ENCODE peak calls at places on chromosomes 5 and 9, in nine cellular contexts. One of them, this sample, is unnamed.

GRCh38 chr5:112823181-112823580 is 37.9 kb upstream of the SRP19 start:
- DNase-seq in A549: no peak
- DNase-seq in T-helper 1 cell: no peak
- DNase-seq in iris pigment epithelial cell: no peak
- DNase-seq in GM23248: no peak
- DNase-seq in transverse colon: no peak
- DNase-seq in BJ: no peak
- DNase-seq in T-helper 17 cell: no peak
- DNase-seq in cardiac muscle cell: no peak
- DNase-seq in this sample: no peak

GRCh38 chr9:70563437-70564204 is 149.2 kb upstream of the KLF9 start:
- DNase-seq in transverse colon: peak
- DNase-seq in iris pigment epithelial cell: peak
- DNase-seq in GM23248: peak
- DNase-seq in T-helper 17 cell: no peak
- DNase-seq in A549: no peak
- DNase-seq in BJ: peak
- DNase-seq in cardiac muscle cell: no peak
- DNase-seq in T-helper 1 cell: no peak
- DNase-seq in this sample: no peak

GRCh38 chr5:33209252-33209651 is 231.5 kb upstream of the TARS1 start:
- DNase-seq in iris pigment epithelial cell: no peak
- DNase-seq in transverse colon: no peak
- DNase-seq in A549: no peak
- DNase-seq in T-helper 17 cell: no peak
- DNase-seq in BJ: no peak
- DNase-seq in cardiac muscle cell: no peak
- DNase-seq in GM23248: no peak
- DNase-seq in T-helper 1 cell: no peak
- DNase-seq in this sample: no peak

GRCh38 chr9:79946718-79947117 is 375.0 kb downstream of the TLE4 start:
- DNase-seq in iris pigment epithelial cell: peak
- DNase-seq in GM23248: no peak
- DNase-seq in T-helper 1 cell: no peak
- DNase-seq in T-helper 17 cell: no peak
- DNase-seq in cardiac muscle cell: no peak
- DNase-seq in transverse colon: no peak
- DNase-seq in A549: no peak
- DNase-seq in BJ: no peak
- DNase-seq in this sample: no peak

GRCh38 chr5:88824892-88825781 is 57.8 kb downstream of the MEF2C start:
- DNase-seq in iris pigment epithelial cell: peak
- DNase-seq in GM23248: peak
- DNase-seq in T-helper 1 cell: no peak
- DNase-seq in cardiac muscle cell: no peak
- DNase-seq in A549: no peak
- DNase-seq in BJ: peak
- DNase-seq in T-helper 17 cell: no peak
- DNase-seq in transverse colon: no peak
- DNase-seq in this sample: no peak

GRCh38 chr5:102627311-102627710 is 127.8 kb upstream of the PAM start:
- DNase-seq in A549: no peak
- DNase-seq in T-helper 1 cell: no peak
- DNase-seq in transverse colon: no peak
- DNase-seq in BJ: no peak
- DNase-seq in GM23248: peak
- DNase-seq in cardiac muscle cell: no peak
- DNase-seq in iris pigment epithelial cell: peak
- DNase-seq in T-helper 17 cell: no peak
- DNase-seq in this sample: no peak

GRCh38 chr9:114844766-114845165 is 38.9 kb upstream of the TNFSF15 start:
- DNase-seq in GM23248: no peak
- DNase-seq in cardiac muscle cell: no peak
- DNase-seq in T-helper 17 cell: no peak
- DNase-seq in iris pigment epithelial cell: no peak
- DNase-seq in T-helper 1 cell: no peak
- DNase-seq in A549: no peak
- DNase-seq in BJ: no peak
- DNase-seq in transverse colon: no peak
- DNase-seq in this sample: no peak

GRCh38 chr9:91298304-91298703 is 63.4 kb downstream of the AUH start:
- DNase-seq in iris pigment epithelial cell: peak
- DNase-seq in A549: no peak
- DNase-seq in BJ: no peak
- DNase-seq in transverse colon: no peak
- DNase-seq in T-helper 17 cell: no peak
- DNase-seq in T-helper 1 cell: no peak
- DNase-seq in GM23248: peak
- DNase-seq in cardiac muscle cell: peak
- DNase-seq in this sample: no peak

GRCh38 chr5:112226215-112226614 is 192.9 kb downstream of the EPB41L4A start:
- DNase-seq in A549: no peak
- DNase-seq in T-helper 17 cell: no peak
- DNase-seq in transverse colon: no peak
- DNase-seq in T-helper 1 cell: no peak
- DNase-seq in BJ: no peak
- DNase-seq in GM23248: no peak
- DNase-seq in iris pigment epithelial cell: no peak
- DNase-seq in cardiac muscle cell: no peak
- DNase-seq in this sample: no peak

GRCh38 chr5:157602505-157602904 is 26.9 kb upstream of the ADAM19 start:
- DNase-seq in cardiac muscle cell: no peak
- DNase-seq in T-helper 17 cell: no peak
- DNase-seq in BJ: no peak
- DNase-seq in iris pigment epithelial cell: peak
- DNase-seq in T-helper 1 cell: no peak
- DNase-seq in A549: no peak
- DNase-seq in GM23248: peak
- DNase-seq in transverse colon: no peak
- DNase-seq in this sample: no peak

GRCh38 chr5:13955896-13956295 is 11.4 kb upstream of the DNAH5 start:
- DNase-seq in GM23248: peak
- DNase-seq in cardiac muscle cell: no peak
- DNase-seq in T-helper 17 cell: no peak
- DNase-seq in transverse colon: no peak
- DNase-seq in iris pigment epithelial cell: no peak
- DNase-seq in T-helper 1 cell: no peak
- DNase-seq in A549: no peak
- DNase-seq in BJ: no peak
- DNase-seq in this sample: no peak

GRCh38 chr9:11328326-11328725 is 715.5 kb upstream of the PTPRD start:
- DNase-seq in T-helper 1 cell: no peak
- DNase-seq in T-helper 17 cell: no peak
- DNase-seq in BJ: no peak
- DNase-seq in A549: no peak
- DNase-seq in transverse colon: no peak
- DNase-seq in iris pigment epithelial cell: peak
- DNase-seq in GM23248: no peak
- DNase-seq in cardiac muscle cell: no peak
- DNase-seq in this sample: no peak

GRCh38 chr9:125525846-125526619 is 181.0 kb downstream of the MAPKAP1 start:
- DNase-seq in iris pigment epithelial cell: peak
- DNase-seq in GM23248: peak
- DNase-seq in BJ: no peak
- DNase-seq in cardiac muscle cell: no peak
- DNase-seq in A549: no peak
- DNase-seq in T-helper 17 cell: no peak
- DNase-seq in T-helper 1 cell: no peak
- DNase-seq in transverse colon: no peak
- DNase-seq in this sample: no peak

GRCh38 chr9:83459830-83460229 is 78.4 kb downstream of the FRMD3 start:
- DNase-seq in iris pigment epithelial cell: no peak
- DNase-seq in transverse colon: no peak
- DNase-seq in A549: no peak
- DNase-seq in T-helper 17 cell: no peak
- DNase-seq in cardiac muscle cell: no peak
- DNase-seq in T-helper 1 cell: no peak
- DNase-seq in GM23248: no peak
- DNase-seq in BJ: no peak
- DNase-seq in this sample: no peak

GRCh38 chr9:131417264-131418142 is 23.6 kb downstream of the PRRC2B start:
- DNase-seq in GM23248: no peak
- DNase-seq in A549: no peak
- DNase-seq in T-helper 17 cell: no peak
- DNase-seq in iris pigment epithelial cell: no peak
- DNase-seq in cardiac muscle cell: no peak
- DNase-seq in transverse colon: no peak
- DNase-seq in BJ: no peak
- DNase-seq in T-helper 1 cell: no peak
- DNase-seq in this sample: no peak

GRCh38 chr5:35129276-35129675 is 81.5 kb upstream of the AGXT2 start:
- DNase-seq in cardiac muscle cell: no peak
- DNase-seq in BJ: peak
- DNase-seq in A549: no peak
- DNase-seq in T-helper 17 cell: no peak
- DNase-seq in T-helper 1 cell: no peak
- DNase-seq in iris pigment epithelial cell: peak
- DNase-seq in transverse colon: no peak
- DNase-seq in GM23248: peak
- DNase-seq in this sample: no peak

GRCh38 chr9:5800969-5801738 is 31.8 kb downstream of the ERMP1 start:
- DNase-seq in transverse colon: no peak
- DNase-seq in GM23248: no peak
- DNase-seq in cardiac muscle cell: no peak
- DNase-seq in T-helper 1 cell: no peak
- DNase-seq in T-helper 17 cell: no peak
- DNase-seq in A549: no peak
- DNase-seq in BJ: no peak
- DNase-seq in iris pigment epithelial cell: no peak
- DNase-seq in this sample: no peak

GRCh38 chr9:94135222-94135621 is 51.0 kb downstream of the PTPDC1 start:
- DNase-seq in BJ: peak
- DNase-seq in transverse colon: no peak
- DNase-seq in cardiac muscle cell: no peak
- DNase-seq in A549: no peak
- DNase-seq in GM23248: peak
- DNase-seq in T-helper 17 cell: no peak
- DNase-seq in T-helper 1 cell: no peak
- DNase-seq in iris pigment epithelial cell: peak
- DNase-seq in this sample: no peak

GRCh38 chr9:74281674-74282073 is 215.5 kb upstream of the RORB start:
- DNase-seq in transverse colon: no peak
- DNase-seq in T-helper 17 cell: no peak
- DNase-seq in cardiac muscle cell: no peak
- DNase-seq in T-helper 1 cell: no peak
- DNase-seq in BJ: no peak
- DNase-seq in iris pigment epithelial cell: no peak
- DNase-seq in GM23248: no peak
- DNase-seq in A549: no peak
- DNase-seq in this sample: no peak

GRCh38 chr5:153654444-153654843 is 164.0 kb downstream of the GRIA1 start:
- DNase-seq in transverse colon: no peak
- DNase-seq in T-helper 17 cell: no peak
- DNase-seq in GM23248: peak
- DNase-seq in cardiac muscle cell: no peak
- DNase-seq in BJ: peak
- DNase-seq in iris pigment epithelial cell: peak
- DNase-seq in A549: no peak
- DNase-seq in T-helper 1 cell: no peak
- DNase-seq in this sample: no peak

GRCh38 chr5:181164076-181164952 is 16.9 kb downstream of the OR2V2 start:
- DNase-seq in cardiac muscle cell: no peak
- DNase-seq in transverse colon: no peak
- DNase-seq in T-helper 1 cell: no peak
- DNase-seq in BJ: no peak
- DNase-seq in GM23248: peak
- DNase-seq in A549: peak
- DNase-seq in T-helper 17 cell: no peak
- DNase-seq in iris pigment epithelial cell: peak
- DNase-seq in this sample: no peak

GRCh38 chr9:96176901-96177718 is 124.9 kb downstream of the HSD17B3 start:
- DNase-seq in T-helper 17 cell: no peak
- DNase-seq in A549: no peak
- DNase-seq in T-helper 1 cell: no peak
- DNase-seq in BJ: no peak
- DNase-seq in iris pigment epithelial cell: no peak
- DNase-seq in cardiac muscle cell: peak
- DNase-seq in GM23248: peak
- DNase-seq in transverse colon: peak
- DNase-seq in this sample: no peak

This sample was measured in effector CD8-positive, alpha-beta T cell.